ENCODE peak calls at places on chromosomes 7 and 10, in six cellular contexts. One of them, this sample, is unnamed.

GRCh38 chr7:34165927-34166550 is 260.7 kb downstream of the BMPER start:
- DNase-seq in caudate nucleus: no peak
- DNase-seq in stimulated activated CD4-positive, alpha-beta T cell treated with anti-CD3 and anti-CD28 coated beads, Interleukin-4, amount 100 ng/mL, for 4 hours: no peak
- DNase-seq in tibial nerve: no peak
- DNase-seq in PC-3: peak; percentile 62
- DNase-seq in activated T-helper 1 cell treated with Interleukin-2 at 50 U/mL for 16 hours: no peak
- DNase-seq in this sample: no peak

GRCh38 chr10:31929260-31929985 is 792 bp upstream of the ARHGAP12 start:
- DNase-seq in caudate nucleus: peak; percentile 76
- DNase-seq in stimulated activated CD4-positive, alpha-beta T cell treated with anti-CD3 and anti-CD28 coated beads, Interleukin-4, amount 100 ng/mL, for 4 hours: peak; percentile 4
- DNase-seq in tibial nerve: peak; percentile 28
- DNase-seq in PC-3: peak; percentile 25
- DNase-seq in activated T-helper 1 cell treated with Interleukin-2 at 50 U/mL for 16 hours: no peak
- DNase-seq in this sample: peak; percentile 73

GRCh38 chr7:66910789-66911188 is 10.2 kb upstream of the TMEM248 start:
- DNase-seq in caudate nucleus: no peak
- DNase-seq in stimulated activated CD4-positive, alpha-beta T cell treated with anti-CD3 and anti-CD28 coated beads, Interleukin-4, amount 100 ng/mL, for 4 hours: no peak
- DNase-seq in tibial nerve: no peak
- DNase-seq in PC-3: no peak
- DNase-seq in activated T-helper 1 cell treated with Interleukin-2 at 50 U/mL for 16 hours: no peak
- DNase-seq in this sample: no peak

GRCh38 chr7:97043281-97043680 is 18.6 kb upstream of the DLX5 start:
- DNase-seq in caudate nucleus: no peak
- DNase-seq in stimulated activated CD4-positive, alpha-beta T cell treated with anti-CD3 and anti-CD28 coated beads, Interleukin-4, amount 100 ng/mL, for 4 hours: no peak
- DNase-seq in tibial nerve: no peak
- DNase-seq in PC-3: peak; percentile 54
- DNase-seq in activated T-helper 1 cell treated with Interleukin-2 at 50 U/mL for 16 hours: no peak
- DNase-seq in this sample: no peak

GRCh38 chr10:91220954-91221696 is 662 bp downstream of the PCGF5 start:
- DNase-seq in caudate nucleus: no peak
- DNase-seq in stimulated activated CD4-positive, alpha-beta T cell treated with anti-CD3 and anti-CD28 coated beads, Interleukin-4, amount 100 ng/mL, for 4 hours: peak; percentile 10
- DNase-seq in tibial nerve: no peak
- DNase-seq in PC-3: peak; percentile 7
- DNase-seq in activated T-helper 1 cell treated with Interleukin-2 at 50 U/mL for 16 hours: no peak
- DNase-seq in this sample: peak; percentile 34

GRCh38 chr7:142583424-142583823 is 165.8 kb upstream of the PRSS1 start:
- DNase-seq in caudate nucleus: no peak
- DNase-seq in stimulated activated CD4-positive, alpha-beta T cell treated with anti-CD3 and anti-CD28 coated beads, Interleukin-4, amount 100 ng/mL, for 4 hours: peak; percentile 3
- DNase-seq in tibial nerve: no peak
- DNase-seq in PC-3: peak; percentile 90
- DNase-seq in activated T-helper 1 cell treated with Interleukin-2 at 50 U/mL for 16 hours: no peak
- DNase-seq in this sample: no peak

GRCh38 chr7:158369290-158369689 is 218.3 kb downstream of the PTPRN2 start:
- DNase-seq in caudate nucleus: no peak
- DNase-seq in stimulated activated CD4-positive, alpha-beta T cell treated with anti-CD3 and anti-CD28 coated beads, Interleukin-4, amount 100 ng/mL, for 4 hours: no peak
- DNase-seq in tibial nerve: no peak
- DNase-seq in PC-3: no peak
- DNase-seq in activated T-helper 1 cell treated with Interleukin-2 at 50 U/mL for 16 hours: no peak
- DNase-seq in this sample: no peak

GRCh38 chr7:21999896-22000295 is 54.2 kb upstream of the CDCA7L start:
- DNase-seq in caudate nucleus: no peak
- DNase-seq in stimulated activated CD4-positive, alpha-beta T cell treated with anti-CD3 and anti-CD28 coated beads, Interleukin-4, amount 100 ng/mL, for 4 hours: no peak
- DNase-seq in tibial nerve: no peak
- DNase-seq in PC-3: peak; percentile 4
- DNase-seq in activated T-helper 1 cell treated with Interleukin-2 at 50 U/mL for 16 hours: no peak
- DNase-seq in this sample: no peak

GRCh38 chr10:26543567-26544306 is 105.6 kb downstream of the APBB1IP start:
- DNase-seq in caudate nucleus: no peak
- DNase-seq in stimulated activated CD4-positive, alpha-beta T cell treated with anti-CD3 and anti-CD28 coated beads, Interleukin-4, amount 100 ng/mL, for 4 hours: no peak
- DNase-seq in tibial nerve: no peak
- DNase-seq in PC-3: no peak
- DNase-seq in activated T-helper 1 cell treated with Interleukin-2 at 50 U/mL for 16 hours: no peak
- DNase-seq in this sample: no peak

GRCh38 chr10:86614853-86615252 is 39.5 kb upstream of the OPN4 start:
- DNase-seq in caudate nucleus: no peak
- DNase-seq in stimulated activated CD4-positive, alpha-beta T cell treated with anti-CD3 and anti-CD28 coated beads, Interleukin-4, amount 100 ng/mL, for 4 hours: no peak
- DNase-seq in tibial nerve: no peak
- DNase-seq in PC-3: no peak
- DNase-seq in activated T-helper 1 cell treated with Interleukin-2 at 50 U/mL for 16 hours: no peak
- DNase-seq in this sample: no peak

GRCh38 chr7:157713591-157713990 is 376.8 kb downstream of the DNAJB6 start:
- DNase-seq in caudate nucleus: no peak
- DNase-seq in stimulated activated CD4-positive, alpha-beta T cell treated with anti-CD3 and anti-CD28 coated beads, Interleukin-4, amount 100 ng/mL, for 4 hours: no peak
- DNase-seq in tibial nerve: no peak
- DNase-seq in PC-3: no peak
- DNase-seq in activated T-helper 1 cell treated with Interleukin-2 at 50 U/mL for 16 hours: no peak
- DNase-seq in this sample: no peak

GRCh38 chr10:124648738-124649137 is 95.4 kb downstream of the FAM53B start:
- DNase-seq in caudate nucleus: peak; percentile 44
- DNase-seq in stimulated activated CD4-positive, alpha-beta T cell treated with anti-CD3 and anti-CD28 coated beads, Interleukin-4, amount 100 ng/mL, for 4 hours: peak; percentile 33
- DNase-seq in tibial nerve: peak; percentile 37
- DNase-seq in PC-3: no peak
- DNase-seq in activated T-helper 1 cell treated with Interleukin-2 at 50 U/mL for 16 hours: peak; percentile 35
- DNase-seq in this sample: peak; percentile 92

GRCh38 chr7:82109288-82109687 is 334.3 kb downstream of the CACNA2D1 start:
- DNase-seq in caudate nucleus: no peak
- DNase-seq in stimulated activated CD4-positive, alpha-beta T cell treated with anti-CD3 and anti-CD28 coated beads, Interleukin-4, amount 100 ng/mL, for 4 hours: no peak
- DNase-seq in tibial nerve: no peak
- DNase-seq in PC-3: peak; percentile 78
- DNase-seq in activated T-helper 1 cell treated with Interleukin-2 at 50 U/mL for 16 hours: no peak
- DNase-seq in this sample: no peak

GRCh38 chr7:120806669-120807068 is 51.3 kb downstream of the TSPAN12 start:
- DNase-seq in caudate nucleus: no peak
- DNase-seq in stimulated activated CD4-positive, alpha-beta T cell treated with anti-CD3 and anti-CD28 coated beads, Interleukin-4, amount 100 ng/mL, for 4 hours: no peak
- DNase-seq in tibial nerve: no peak
- DNase-seq in PC-3: peak; percentile 34
- DNase-seq in activated T-helper 1 cell treated with Interleukin-2 at 50 U/mL for 16 hours: no peak
- DNase-seq in this sample: no peak

GRCh38 chr10:27747096-27747451 is 1.5 kb upstream of the MKX start:
- DNase-seq in caudate nucleus: no peak
- DNase-seq in stimulated activated CD4-positive, alpha-beta T cell treated with anti-CD3 and anti-CD28 coated beads, Interleukin-4, amount 100 ng/mL, for 4 hours: no peak
- DNase-seq in tibial nerve: no peak
- DNase-seq in PC-3: no peak
- DNase-seq in activated T-helper 1 cell treated with Interleukin-2 at 50 U/mL for 16 hours: no peak
- DNase-seq in this sample: no peak

GRCh38 chr7:50308301-50309129 is 4.0 kb downstream of the IKZF1 start:
- DNase-seq in caudate nucleus: no peak
- DNase-seq in stimulated activated CD4-positive, alpha-beta T cell treated with anti-CD3 and anti-CD28 coated beads, Interleukin-4, amount 100 ng/mL, for 4 hours: no peak
- DNase-seq in tibial nerve: no peak
- DNase-seq in PC-3: no peak
- DNase-seq in activated T-helper 1 cell treated with Interleukin-2 at 50 U/mL for 16 hours: no peak
- DNase-seq in this sample: no peak

GRCh38 chr10:43348511-43349312 is 22.7 kb upstream of the FXYD4 start:
- DNase-seq in caudate nucleus: peak; percentile 79
- DNase-seq in stimulated activated CD4-positive, alpha-beta T cell treated with anti-CD3 and anti-CD28 coated beads, Interleukin-4, amount 100 ng/mL, for 4 hours: peak; percentile 77
- DNase-seq in tibial nerve: peak; percentile 71
- DNase-seq in PC-3: peak; percentile 91
- DNase-seq in activated T-helper 1 cell treated with Interleukin-2 at 50 U/mL for 16 hours: peak; percentile 79
- DNase-seq in this sample: peak; percentile 98

GRCh38 chr10:112080284-112080683 is 103.3 kb downstream of the GPAM start:
- DNase-seq in caudate nucleus: no peak
- DNase-seq in stimulated activated CD4-positive, alpha-beta T cell treated with anti-CD3 and anti-CD28 coated beads, Interleukin-4, amount 100 ng/mL, for 4 hours: no peak
- DNase-seq in tibial nerve: no peak
- DNase-seq in PC-3: no peak
- DNase-seq in activated T-helper 1 cell treated with Interleukin-2 at 50 U/mL for 16 hours: no peak
- DNase-seq in this sample: no peak

GRCh38 chr10:7409732-7410168 is 1.1 kb downstream of the SFMBT2 start:
- DNase-seq in caudate nucleus: peak; percentile 35
- DNase-seq in stimulated activated CD4-positive, alpha-beta T cell treated with anti-CD3 and anti-CD28 coated beads, Interleukin-4, amount 100 ng/mL, for 4 hours: no peak
- DNase-seq in tibial nerve: no peak
- DNase-seq in PC-3: no peak
- DNase-seq in activated T-helper 1 cell treated with Interleukin-2 at 50 U/mL for 16 hours: no peak
- DNase-seq in this sample: peak; percentile 23

GRCh38 chr7:133248901-133249300 is 4.0 kb upstream of the EXOC4 start:
- DNase-seq in caudate nucleus: no peak
- DNase-seq in stimulated activated CD4-positive, alpha-beta T cell treated with anti-CD3 and anti-CD28 coated beads, Interleukin-4, amount 100 ng/mL, for 4 hours: no peak
- DNase-seq in tibial nerve: no peak
- DNase-seq in PC-3: no peak
- DNase-seq in activated T-helper 1 cell treated with Interleukin-2 at 50 U/mL for 16 hours: no peak
- DNase-seq in this sample: no peak

GRCh38 chr10:24811906-24812305 is 88.2 kb upstream of the ARHGAP21 start:
- DNase-seq in caudate nucleus: peak; percentile 80
- DNase-seq in stimulated activated CD4-positive, alpha-beta T cell treated with anti-CD3 and anti-CD28 coated beads, Interleukin-4, amount 100 ng/mL, for 4 hours: no peak
- DNase-seq in tibial nerve: peak; percentile 38
- DNase-seq in PC-3: no peak
- DNase-seq in activated T-helper 1 cell treated with Interleukin-2 at 50 U/mL for 16 hours: no peak
- DNase-seq in this sample: peak; percentile 98

GRCh38 chr10:16602104-16602735 is 80.5 kb upstream of the C1QL3 start:
- DNase-seq in caudate nucleus: no peak
- DNase-seq in stimulated activated CD4-positive, alpha-beta T cell treated with anti-CD3 and anti-CD28 coated beads, Interleukin-4, amount 100 ng/mL, for 4 hours: no peak
- DNase-seq in tibial nerve: no peak
- DNase-seq in PC-3: no peak
- DNase-seq in activated T-helper 1 cell treated with Interleukin-2 at 50 U/mL for 16 hours: no peak
- DNase-seq in this sample: no peak

GRCh38 chr7:141231018-141231792 is 157.3 kb downstream of the TMEM178B start:
- DNase-seq in caudate nucleus: no peak
- DNase-seq in stimulated activated CD4-positive, alpha-beta T cell treated with anti-CD3 and anti-CD28 coated beads, Interleukin-4, amount 100 ng/mL, for 4 hours: no peak
- DNase-seq in tibial nerve: no peak
- DNase-seq in PC-3: peak; percentile 50
- DNase-seq in activated T-helper 1 cell treated with Interleukin-2 at 50 U/mL for 16 hours: no peak
- DNase-seq in this sample: peak; percentile 75

GRCh38 chr7:27905951-27906350 is 166.0 kb downstream of the TAX1BP1 start:
- DNase-seq in caudate nucleus: no peak
- DNase-seq in stimulated activated CD4-positive, alpha-beta T cell treated with anti-CD3 and anti-CD28 coated beads, Interleukin-4, amount 100 ng/mL, for 4 hours: no peak
- DNase-seq in tibial nerve: no peak
- DNase-seq in PC-3: no peak
- DNase-seq in activated T-helper 1 cell treated with Interleukin-2 at 50 U/mL for 16 hours: no peak
- DNase-seq in this sample: no peak

GRCh38 chr7:6479067-6479466 is 31.3 kb upstream of the DAGLB start:
- DNase-seq in caudate nucleus: no peak
- DNase-seq in stimulated activated CD4-positive, alpha-beta T cell treated with anti-CD3 and anti-CD28 coated beads, Interleukin-4, amount 100 ng/mL, for 4 hours: no peak
- DNase-seq in tibial nerve: no peak
- DNase-seq in PC-3: no peak
- DNase-seq in activated T-helper 1 cell treated with Interleukin-2 at 50 U/mL for 16 hours: no peak
- DNase-seq in this sample: no peak

GRCh38 chr10:96619803-96620773 is 33.3 kb upstream of the TM9SF3 start:
- DNase-seq in caudate nucleus: no peak
- DNase-seq in stimulated activated CD4-positive, alpha-beta T cell treated with anti-CD3 and anti-CD28 coated beads, Interleukin-4, amount 100 ng/mL, for 4 hours: no peak
- DNase-seq in tibial nerve: no peak
- DNase-seq in PC-3: peak; percentile 23
- DNase-seq in activated T-helper 1 cell treated with Interleukin-2 at 50 U/mL for 16 hours: no peak
- DNase-seq in this sample: no peak

GRCh38 chr7:73342645-73343044 is 14.7 kb downstream of the FKBP6 start:
- DNase-seq in caudate nucleus: no peak
- DNase-seq in stimulated activated CD4-positive, alpha-beta T cell treated with anti-CD3 and anti-CD28 coated beads, Interleukin-4, amount 100 ng/mL, for 4 hours: no peak
- DNase-seq in tibial nerve: no peak
- DNase-seq in PC-3: peak; percentile 8
- DNase-seq in activated T-helper 1 cell treated with Interleukin-2 at 50 U/mL for 16 hours: no peak
- DNase-seq in this sample: peak; percentile 53

GRCh38 chr7:46432666-46433065 is 511.6 kb upstream of the IGFBP3 start:
- DNase-seq in caudate nucleus: no peak
- DNase-seq in stimulated activated CD4-positive, alpha-beta T cell treated with anti-CD3 and anti-CD28 coated beads, Interleukin-4, amount 100 ng/mL, for 4 hours: no peak
- DNase-seq in tibial nerve: no peak
- DNase-seq in PC-3: peak; percentile 88
- DNase-seq in activated T-helper 1 cell treated with Interleukin-2 at 50 U/mL for 16 hours: no peak
- DNase-seq in this sample: no peak

GRCh38 chr10:95442341-95442740 is 118.8 kb downstream of the SORBS1 start:
- DNase-seq in caudate nucleus: no peak
- DNase-seq in stimulated activated CD4-positive, alpha-beta T cell treated with anti-CD3 and anti-CD28 coated beads, Interleukin-4, amount 100 ng/mL, for 4 hours: no peak
- DNase-seq in tibial nerve: no peak
- DNase-seq in PC-3: no peak
- DNase-seq in activated T-helper 1 cell treated with Interleukin-2 at 50 U/mL for 16 hours: no peak
- DNase-seq in this sample: no peak

GRCh38 chr7:97298561-97298960 is 181.1 kb downstream of the SDHAF3 start:
- DNase-seq in caudate nucleus: no peak
- DNase-seq in stimulated activated CD4-positive, alpha-beta T cell treated with anti-CD3 and anti-CD28 coated beads, Interleukin-4, amount 100 ng/mL, for 4 hours: no peak
- DNase-seq in tibial nerve: no peak
- DNase-seq in PC-3: no peak
- DNase-seq in activated T-helper 1 cell treated with Interleukin-2 at 50 U/mL for 16 hours: no peak
- DNase-seq in this sample: no peak